ENCODE peak calls at places on chromosomes 1 and 21, in five cellular contexts. S is HL-60, O is OCI-LY7, P is heart left ventricle, Q is Panc1. L is an unnamed sample.

GRCh38 chr1:35574655-35575400 is 1.7 kb downstream of the TFAP2E start:
- DNase-seq in S (no peak), O (no peak), Q (no peak), P (no peak), L (no peak)

GRCh38 chr1:167663002-167663772 is 33.2 kb downstream of the RCSD1 start:
- DNase-seq in P (peak), Q (no peak), S (no peak), O (no peak), L (no peak)

GRCh38 chr1:177927021-177927596 is 42.7 kb downstream of the SEC16B start:
- DNase-seq in S (no peak), P (no peak), O (no peak), Q (no peak), L (no peak)

GRCh38 chr1:112110031-112110430 is 120.6 kb upstream of the KCND3 start:
- DNase-seq in S (no peak), P (no peak), O (no peak), Q (no peak), L (no peak)

GRCh38 chr1:101101362-101101761 is 75.8 kb upstream of the DPH5 start:
- DNase-seq in P (no peak), O (no peak), S (no peak), Q (no peak), L (no peak)

GRCh38 chr1:177975588-177976495 is 6.0 kb upstream of the SEC16B start:
- DNase-seq in S (no peak), O (no peak), P (no peak), Q (no peak), L (no peak)

GRCh38 chr21:41768371-41769042 is 1.7 kb upstream of the RIPK4 start:
- DNase-seq in S (no peak), P (no peak), Q (no peak), O (peak), L (no peak)

GRCh38 chr1:179742717-179743678 is at the start of gene FAM163A:
- DNase-seq in P (no peak), S (no peak), O (no peak), Q (no peak), L (no peak)

GRCh38 chr1:18494304-18494703 is 13.6 kb downstream of the KLHDC7A start:
- DNase-seq in O (no peak), S (no peak), Q (no peak), P (no peak), L (no peak)

GRCh38 chr1:9059944-9060744 is 9.3 kb downstream of the SLC2A5 start:
- DNase-seq in O (no peak), P (no peak), Q (no peak), S (no peak), L (no peak)

GRCh38 chr21:41477641-41478318 is 30.2 kb downstream of the TMPRSS2 start:
- DNase-seq in O (peak), Q (no peak), P (no peak), S (no peak), L (no peak)

GRCh38 chr21:34889537-34890257 is 159.4 kb downstream of the RUNX1 start:
- DNase-seq in P (peak), S (peak), Q (no peak), O (peak), L (peak)

GRCh38 chr1:98049370-98050115 is 128.7 kb upstream of the DPYD start:
- DNase-seq in P (no peak), S (no peak), Q (no peak), O (no peak), L (no peak)

GRCh38 chr21:37842163-37842919 is 73.9 kb downstream of the KCNJ6 start:
- DNase-seq in P (no peak), Q (no peak), S (no peak), O (no peak), L (no peak)

GRCh38 chr1:30853350-30853749 is 55.2 kb downstream of the SDC3 start:
- DNase-seq in S (no peak), O (no peak), Q (no peak), P (no peak), L (no peak)

GRCh38 chr1:44002606-44003157 is 11.3 kb downstream of the CCDC24 start:
- DNase-seq in P (no peak), Q (no peak), S (no peak), O (no peak), L (no peak)
- TF ChIP-seq CTCF in P (no peak), Q (no peak), S (no peak), O (peak), L (no peak)

DNA sequence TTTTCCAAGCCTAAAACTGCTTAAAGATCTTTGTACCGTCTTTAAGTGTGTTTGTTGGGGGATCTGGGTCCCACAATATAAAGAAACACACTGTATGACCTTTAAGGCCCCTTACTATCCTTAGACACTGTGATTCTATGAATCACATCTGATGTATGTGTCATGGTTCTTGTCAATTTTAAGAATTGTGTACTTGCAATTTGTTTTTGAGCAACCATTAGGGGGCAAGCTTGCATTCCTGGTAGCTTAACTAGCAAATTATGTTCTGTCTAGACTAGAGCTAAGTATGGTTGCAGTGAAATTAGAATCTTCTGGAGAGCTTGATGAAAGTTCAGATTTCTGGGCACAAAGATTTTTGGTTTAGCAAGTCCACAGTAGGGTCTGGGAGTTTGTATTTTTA is 219.5 kb downstream of the TPR start:
- DNase-seq in P (no peak), Q (peak), S (peak), O (peak), L (no peak)
- TF ChIP-seq CTCF in P (peak), Q (peak), S (peak), O (peak), L (no peak)

GRCh38 chr1:25999419-25999818 is 1.6 kb upstream of the PAFAH2 start:
- DNase-seq in S (no peak), P (no peak), Q (no peak), O (no peak), L (no peak)
- TF ChIP-seq CTCF in S (no peak), P (no peak), Q (no peak), O (no peak), L (no peak)

GRCh38 chr1:110341146-110341871 is 2.1 kb downstream of the RBM15 start:
- DNase-seq in Q (no peak), P (no peak), O (no peak), S (peak), L (no peak)

GRCh38 chr1:110338200-110339039 is 757 bp upstream of the RBM15 start:
- DNase-seq in P (peak), S (peak), Q (peak), O (peak), L (peak)

GRCh38 chr1:110339040-110339426 is at the start of gene RBM15:
- DNase-seq in O (peak), P (peak), Q (peak), S (peak), L (peak)

GRCh38 chr1:110339427-110340206 is 440 bp downstream of the RBM15 start:
- DNase-seq in S (no peak), P (peak), Q (no peak), O (peak), L (peak)

GRCh38 chr1:110340207-110340468 is 961 bp downstream of the RBM15 start:
- DNase-seq in Q (no peak), O (no peak), P (no peak), S (peak), L (no peak)
- TF ChIP-seq CTCF in Q (no peak), O (peak), P (no peak), S (no peak), L (no peak)

GRCh38 chr1:202238914-202239313 is 45.3 kb downstream of the LGR6 start:
- DNase-seq in Q (no peak), S (no peak), P (no peak), O (no peak), L (peak)

GRCh38 chr1:202235856-202236837 is 42.5 kb downstream of the LGR6 start:
- DNase-seq in Q (peak), S (peak), O (peak), P (peak), L (peak)

GRCh38 chr1:202235003-202235660 is 41.5 kb downstream of the LGR6 start:
- DNase-seq in P (no peak), O (no peak), S (no peak), Q (no peak), L (no peak)

GRCh38 chr1:202234331-202235002 is 40.9 kb downstream of the LGR6 start:
- DNase-seq in S (no peak), Q (no peak), O (no peak), P (no peak), L (no peak)

GRCh38 chr1:202237052-202237451 is 43.5 kb downstream of the LGR6 start:
- DNase-seq in P (no peak), O (peak), Q (no peak), S (peak), L (no peak)
- TF ChIP-seq CTCF in P (no peak), O (peak), Q (peak), S (peak), L (no peak)

GRCh38 chr1:207405814-207406213 is 48.3 kb upstream of the CR2 start:
- DNase-seq in S (no peak), O (no peak), Q (no peak), P (no peak), L (no peak)
- TF ChIP-seq CTCF in S (no peak), O (no peak), Q (no peak), P (no peak), L (no peak)

DNA sequence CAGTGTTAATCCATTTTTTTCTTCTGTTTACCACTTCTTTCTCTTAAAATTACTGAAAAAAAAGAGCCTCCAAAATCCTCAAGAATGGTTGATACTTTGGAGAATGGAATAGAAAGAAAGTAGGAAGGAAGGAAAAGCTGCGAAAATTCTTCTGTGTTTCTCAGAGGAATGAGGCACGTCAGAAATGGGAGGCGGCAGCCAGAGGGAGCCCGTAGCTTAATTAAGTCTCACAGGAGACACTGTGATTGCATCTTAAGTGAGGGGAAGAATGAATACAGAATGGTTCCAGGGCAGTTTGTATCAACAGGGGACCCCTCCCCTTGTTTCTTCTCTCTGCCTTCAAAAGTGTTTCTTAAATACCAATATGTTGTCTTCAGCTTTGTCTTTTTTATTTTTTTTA is 1099.5 kb downstream of the PLA2G4A start:
- DNase-seq in S (no peak), P (no peak), Q (peak), O (no peak), L (no peak)
- TF ChIP-seq CTCF in S (no peak), P (no peak), Q (peak), O (no peak), L (no peak)

GRCh38 chr1:226706664-226707063 is 32.4 kb downstream of the ITPKB start:
- DNase-seq in S (no peak), Q (no peak), P (no peak), O (no peak), L (no peak)

GRCh38 chr1:226708342-226708780 is 30.7 kb downstream of the ITPKB start:
- DNase-seq in O (no peak), Q (no peak), S (no peak), P (no peak), L (no peak)

GRCh38 chr1:226710501-226710900 is 28.6 kb downstream of the ITPKB start:
- DNase-seq in O (no peak), S (no peak), Q (no peak), P (no peak), L (no peak)

GRCh38 chr1:226709942-226710341 is 29.1 kb downstream of the ITPKB start:
- DNase-seq in Q (no peak), S (no peak), O (no peak), P (no peak), L (no peak)

GRCh38 chr1:226708967-226709396 is 30.1 kb downstream of the ITPKB start:
- DNase-seq in P (no peak), S (no peak), Q (no peak), O (no peak), L (no peak)
- TF ChIP-seq CTCF in P (no peak), S (no peak), Q (peak), O (peak), L (no peak)

GRCh38 chr1:85743814-85744213 is 35.6 kb upstream of the ZNHIT6 start:
- DNase-seq in P (no peak), S (no peak), O (no peak), Q (no peak), L (no peak)

GRCh38 chr1:85748120-85748519 is 39.9 kb upstream of the ZNHIT6 start:
- DNase-seq in Q (no peak), S (no peak), O (no peak), P (no peak), L (no peak)

GRCh38 chr1:85746777-85747176 is 38.5 kb upstream of the ZNHIT6 start:
- DNase-seq in Q (no peak), P (no peak), O (no peak), S (no peak), L (no peak)
- TF ChIP-seq CTCF in Q (peak), P (no peak), O (no peak), S (no peak), L (no peak)

L was measured in natural killer cell.